ENCODE peak calls at places on chromosomes 6 and 20, in eight cellular contexts. One of them, this sample, is unnamed.
A peak's percentile ranks its signal among the peaks of the same experiment; 100 is the strongest.

GRCh38 chr20:8394308-8394945 is 262.4 kb downstream of the PLCB1 start:
- DNase-seq in astrocyte of the hippocampus: no peak
- DNase-seq in NCI-H748 treated with DMSO at 0.1 percent for 48 hours: no peak
- DNase-seq in ovary: no peak
- DNase-seq in Peyer's patch: no peak
- DNase-seq in RWPE1: no peak
- DNase-seq in KBM-7: no peak
- DNase-seq in midbrain: no peak
- DNase-seq in this sample: peak; percentile 94

GRCh38 chr6:87237804-87238203 is 82.4 kb downstream of the ZNF292 start:
- DNase-seq in NCI-H748 treated with DMSO at 0.1 percent for 48 hours: no peak
- DNase-seq in ovary: no peak
- DNase-seq in midbrain: peak; percentile 7
- DNase-seq in Peyer's patch: no peak
- DNase-seq in KBM-7: peak; percentile 39
- DNase-seq in astrocyte of the hippocampus: peak; percentile 15
- DNase-seq in RWPE1: peak; percentile 22
- DNase-seq in this sample: peak; percentile 47

GRCh38 chr6:116265081-116265829 is 11.4 kb upstream of the TSPYL4 start:
- DNase-seq in Peyer's patch: no peak
- DNase-seq in KBM-7: no peak
- DNase-seq in ovary: no peak
- DNase-seq in midbrain: no peak
- DNase-seq in astrocyte of the hippocampus: no peak
- DNase-seq in RWPE1: no peak
- DNase-seq in NCI-H748 treated with DMSO at 0.1 percent for 48 hours: no peak
- DNase-seq in this sample: no peak

GRCh38 chr6:41715779-41716515 is 19.5 kb downstream of the TFEB start:
- DNase-seq in KBM-7: no peak
- DNase-seq in astrocyte of the hippocampus: no peak
- DNase-seq in NCI-H748 treated with DMSO at 0.1 percent for 48 hours: no peak
- DNase-seq in ovary: no peak
- DNase-seq in Peyer's patch: no peak
- DNase-seq in midbrain: no peak
- DNase-seq in RWPE1: no peak
- DNase-seq in this sample: peak; percentile 41

GRCh38 chr6:121584591-121585369 is 149.3 kb downstream of the GJA1 start:
- DNase-seq in midbrain: no peak
- DNase-seq in ovary: no peak
- DNase-seq in Peyer's patch: no peak
- DNase-seq in RWPE1: no peak
- DNase-seq in NCI-H748 treated with DMSO at 0.1 percent for 48 hours: no peak
- DNase-seq in astrocyte of the hippocampus: no peak
- DNase-seq in KBM-7: no peak
- DNase-seq in this sample: no peak

GRCh38 chr20:8331740-8332412 is 199.8 kb downstream of the PLCB1 start:
- DNase-seq in ovary: no peak
- DNase-seq in midbrain: no peak
- DNase-seq in RWPE1: no peak
- DNase-seq in Peyer's patch: no peak
- DNase-seq in KBM-7: no peak
- DNase-seq in astrocyte of the hippocampus: peak; percentile 84
- DNase-seq in NCI-H748 treated with DMSO at 0.1 percent for 48 hours: no peak
- DNase-seq in this sample: no peak

GRCh38 chr20:43383026-43383795 is 74.5 kb upstream of the SRSF6 start:
- DNase-seq in astrocyte of the hippocampus: no peak
- DNase-seq in midbrain: no peak
- DNase-seq in Peyer's patch: no peak
- DNase-seq in KBM-7: no peak
- DNase-seq in NCI-H748 treated with DMSO at 0.1 percent for 48 hours: no peak
- DNase-seq in RWPE1: no peak
- DNase-seq in ovary: no peak
- DNase-seq in this sample: no peak

GRCh38 chr6:1701668-1702353 is 92.1 kb downstream of the FOXC1 start:
- DNase-seq in midbrain: no peak
- DNase-seq in KBM-7: no peak
- DNase-seq in ovary: no peak
- DNase-seq in NCI-H748 treated with DMSO at 0.1 percent for 48 hours: no peak
- DNase-seq in Peyer's patch: no peak
- DNase-seq in astrocyte of the hippocampus: peak; percentile 90
- DNase-seq in RWPE1: peak; percentile 20
- DNase-seq in this sample: no peak

GRCh38 chr20:4726710-4727391 is 5.1 kb downstream of the PRND start:
- DNase-seq in astrocyte of the hippocampus: peak; percentile 62
- DNase-seq in NCI-H748 treated with DMSO at 0.1 percent for 48 hours: no peak
- DNase-seq in RWPE1: peak; percentile 37
- DNase-seq in ovary: no peak
- DNase-seq in KBM-7: no peak
- DNase-seq in Peyer's patch: peak; percentile 57
- DNase-seq in midbrain: no peak
- DNase-seq in this sample: peak; percentile 18

GRCh38 chr20:62643521-62644043 is 1.3 kb downstream of the SLCO4A1 start:
- DNase-seq in KBM-7: no peak
- DNase-seq in RWPE1: no peak
- DNase-seq in Peyer's patch: no peak
- DNase-seq in NCI-H748 treated with DMSO at 0.1 percent for 48 hours: no peak
- DNase-seq in midbrain: no peak
- DNase-seq in astrocyte of the hippocampus: no peak
- DNase-seq in ovary: no peak
- DNase-seq in this sample: no peak

GRCh38 chr6:1856381-1856780 is 246.7 kb downstream of the FOXC1 start:
- DNase-seq in astrocyte of the hippocampus: peak; percentile 60
- DNase-seq in RWPE1: no peak
- DNase-seq in midbrain: no peak
- DNase-seq in KBM-7: no peak
- DNase-seq in Peyer's patch: peak; percentile 37
- DNase-seq in NCI-H748 treated with DMSO at 0.1 percent for 48 hours: peak; percentile 72
- DNase-seq in ovary: no peak
- DNase-seq in this sample: no peak

GRCh38 chr20:32624687-32625345 is 39.7 kb upstream of the NOL4L start:
- DNase-seq in ovary: no peak
- DNase-seq in midbrain: no peak
- DNase-seq in NCI-H748 treated with DMSO at 0.1 percent for 48 hours: no peak
- DNase-seq in astrocyte of the hippocampus: no peak
- DNase-seq in Peyer's patch: no peak
- DNase-seq in KBM-7: no peak
- DNase-seq in RWPE1: no peak
- DNase-seq in this sample: no peak

GRCh38 chr6:11414564-11414963 is 123.0 kb upstream of the TMEM170B start:
- DNase-seq in midbrain: no peak
- DNase-seq in ovary: no peak
- DNase-seq in KBM-7: no peak
- DNase-seq in Peyer's patch: no peak
- DNase-seq in NCI-H748 treated with DMSO at 0.1 percent for 48 hours: no peak
- DNase-seq in astrocyte of the hippocampus: no peak
- DNase-seq in RWPE1: peak; percentile 66
- DNase-seq in this sample: no peak

GRCh38 chr20:17969884-17970409 is 1.1 kb downstream of the MGME1 start:
- DNase-seq in Peyer's patch: peak; percentile 57
- DNase-seq in midbrain: peak; percentile 40
- DNase-seq in astrocyte of the hippocampus: peak; percentile 54
- DNase-seq in KBM-7: peak; percentile 93
- DNase-seq in RWPE1: peak; percentile 40
- DNase-seq in ovary: no peak
- DNase-seq in NCI-H748 treated with DMSO at 0.1 percent for 48 hours: no peak
- DNase-seq in this sample: peak; percentile 90

GRCh38 chr6:166560222-166560621 is 26.3 kb downstream of the RAMACL start:
- DNase-seq in astrocyte of the hippocampus: no peak
- DNase-seq in midbrain: no peak
- DNase-seq in KBM-7: no peak
- DNase-seq in Peyer's patch: no peak
- DNase-seq in ovary: no peak
- DNase-seq in NCI-H748 treated with DMSO at 0.1 percent for 48 hours: no peak
- DNase-seq in RWPE1: no peak
- DNase-seq in this sample: no peak

GRCh38 chr6:38020593-38020992 is 201.1 kb downstream of the ZFAND3 start:
- DNase-seq in KBM-7: no peak
- DNase-seq in Peyer's patch: no peak
- DNase-seq in astrocyte of the hippocampus: no peak
- DNase-seq in RWPE1: no peak
- DNase-seq in midbrain: no peak
- DNase-seq in NCI-H748 treated with DMSO at 0.1 percent for 48 hours: peak; percentile 88
- DNase-seq in ovary: no peak
- DNase-seq in this sample: no peak

GRCh38 chr20:33578510-33578909 is 83.6 kb upstream of the C20orf144 start:
- DNase-seq in astrocyte of the hippocampus: peak; percentile 12
- DNase-seq in RWPE1: no peak
- DNase-seq in midbrain: no peak
- DNase-seq in NCI-H748 treated with DMSO at 0.1 percent for 48 hours: no peak
- DNase-seq in KBM-7: no peak
- DNase-seq in Peyer's patch: no peak
- DNase-seq in ovary: no peak
- DNase-seq in this sample: no peak

GRCh38 chr6:132746049-132746448 is 11.7 kb downstream of the VNN2 start:
- DNase-seq in Peyer's patch: no peak
- DNase-seq in midbrain: no peak
- DNase-seq in ovary: no peak
- DNase-seq in NCI-H748 treated with DMSO at 0.1 percent for 48 hours: no peak
- DNase-seq in astrocyte of the hippocampus: no peak
- DNase-seq in RWPE1: no peak
- DNase-seq in KBM-7: no peak
- DNase-seq in this sample: peak; percentile 59

GRCh38 chr6:32700391-32701040 is 34.1 kb upstream of the HLA-DQB1 start:
- DNase-seq in KBM-7: peak; percentile 77
- DNase-seq in RWPE1: peak; percentile 46
- DNase-seq in NCI-H748 treated with DMSO at 0.1 percent for 48 hours: peak; percentile 22
- DNase-seq in astrocyte of the hippocampus: peak; percentile 72
- DNase-seq in ovary: peak; percentile 17
- DNase-seq in Peyer's patch: no peak
- DNase-seq in midbrain: peak; percentile 50
- DNase-seq in this sample: peak; percentile 61

GRCh38 chr20:58393299-58393698 is 4.3 kb downstream of the VAPB start:
- DNase-seq in ovary: no peak
- DNase-seq in KBM-7: no peak
- DNase-seq in RWPE1: no peak
- DNase-seq in NCI-H748 treated with DMSO at 0.1 percent for 48 hours: no peak
- DNase-seq in Peyer's patch: no peak
- DNase-seq in astrocyte of the hippocampus: peak; percentile 35
- DNase-seq in midbrain: no peak
- DNase-seq in this sample: no peak

GRCh38 chr20:63345328-63346100 is 15.6 kb downstream of the CHRNA4 start:
- DNase-seq in midbrain: peak; percentile 25
- DNase-seq in astrocyte of the hippocampus: no peak
- DNase-seq in RWPE1: no peak
- DNase-seq in KBM-7: no peak
- DNase-seq in ovary: peak; percentile 65
- DNase-seq in Peyer's patch: no peak
- DNase-seq in NCI-H748 treated with DMSO at 0.1 percent for 48 hours: no peak
- DNase-seq in this sample: no peak

GRCh38 chr6:32945106-32945761 is 4.4 kb upstream of the HLA-DMB start:
- DNase-seq in astrocyte of the hippocampus: no peak
- DNase-seq in ovary: no peak
- DNase-seq in Peyer's patch: peak; percentile 77
- DNase-seq in midbrain: no peak
- DNase-seq in NCI-H748 treated with DMSO at 0.1 percent for 48 hours: no peak
- DNase-seq in RWPE1: no peak
- DNase-seq in KBM-7: peak; percentile 82
- DNase-seq in this sample: no peak

GRCh38 chr20:53642196-53643030 is 48.8 kb upstream of the ZNF217 start:
- DNase-seq in KBM-7: peak; percentile 94
- DNase-seq in midbrain: no peak
- DNase-seq in ovary: no peak
- DNase-seq in Peyer's patch: peak; percentile 56
- DNase-seq in astrocyte of the hippocampus: peak; percentile 59
- DNase-seq in NCI-H748 treated with DMSO at 0.1 percent for 48 hours: no peak
- DNase-seq in RWPE1: peak; percentile 55
- DNase-seq in this sample: peak; percentile 96

GRCh38 chr6:132937466-132937906 is 123.1 kb downstream of the RPS12 start:
- DNase-seq in midbrain: peak; percentile 38
- DNase-seq in astrocyte of the hippocampus: peak; percentile 75
- DNase-seq in RWPE1: peak; percentile 30
- DNase-seq in Peyer's patch: no peak
- DNase-seq in NCI-H748 treated with DMSO at 0.1 percent for 48 hours: peak; percentile 72
- DNase-seq in ovary: no peak
- DNase-seq in KBM-7: peak; percentile 28
- DNase-seq in this sample: peak; percentile 52

GRCh38 chr6:155591741-155592140 is 136.1 kb upstream of the NOX3 start:
- DNase-seq in astrocyte of the hippocampus: no peak
- DNase-seq in midbrain: no peak
- DNase-seq in ovary: no peak
- DNase-seq in NCI-H748 treated with DMSO at 0.1 percent for 48 hours: no peak
- DNase-seq in RWPE1: no peak
- DNase-seq in KBM-7: no peak
- DNase-seq in Peyer's patch: no peak
- DNase-seq in this sample: no peak

GRCh38 chr6:108105584-108105983 is 31.0 kb upstream of the OSTM1 start:
- DNase-seq in ovary: no peak
- DNase-seq in RWPE1: no peak
- DNase-seq in midbrain: no peak
- DNase-seq in NCI-H748 treated with DMSO at 0.1 percent for 48 hours: no peak
- DNase-seq in astrocyte of the hippocampus: peak; percentile 51
- DNase-seq in KBM-7: no peak
- DNase-seq in Peyer's patch: no peak
- DNase-seq in this sample: no peak

GRCh38 chr20:51318058-51318960 is 224.2 kb downstream of the NFATC2 start:
- DNase-seq in midbrain: peak; percentile 16
- DNase-seq in Peyer's patch: no peak
- DNase-seq in NCI-H748 treated with DMSO at 0.1 percent for 48 hours: no peak
- DNase-seq in astrocyte of the hippocampus: peak; percentile 61
- DNase-seq in ovary: peak; percentile 29
- DNase-seq in RWPE1: peak; percentile 34
- DNase-seq in KBM-7: peak; percentile 26
- DNase-seq in this sample: peak; percentile 74

GRCh38 chr6:41646026-41646795 is 7.9 kb downstream of the MDFI start:
- DNase-seq in KBM-7: no peak
- DNase-seq in astrocyte of the hippocampus: no peak
- DNase-seq in Peyer's patch: no peak
- DNase-seq in RWPE1: no peak
- DNase-seq in midbrain: no peak
- DNase-seq in ovary: no peak
- DNase-seq in NCI-H748 treated with DMSO at 0.1 percent for 48 hours: no peak
- DNase-seq in this sample: no peak

GRCh38 chr6:12419626-12420272 is 129.6 kb downstream of the EDN1 start:
- DNase-seq in astrocyte of the hippocampus: no peak
- DNase-seq in midbrain: no peak
- DNase-seq in KBM-7: no peak
- DNase-seq in NCI-H748 treated with DMSO at 0.1 percent for 48 hours: no peak
- DNase-seq in Peyer's patch: no peak
- DNase-seq in RWPE1: no peak
- DNase-seq in ovary: no peak
- DNase-seq in this sample: no peak

GRCh38 chr6:33313105-33313708 is 671 bp downstream of the TAPBP start:
- DNase-seq in NCI-H748 treated with DMSO at 0.1 percent for 48 hours: peak; percentile 54
- DNase-seq in KBM-7: peak; percentile 77
- DNase-seq in midbrain: no peak
- DNase-seq in astrocyte of the hippocampus: peak; percentile 65
- DNase-seq in Peyer's patch: peak; percentile 68
- DNase-seq in RWPE1: no peak
- DNase-seq in ovary: peak; percentile 69
- DNase-seq in this sample: peak; percentile 89

GRCh38 chr6:55882731-55883595 is 7.6 kb upstream of the BMP5 start:
- DNase-seq in KBM-7: no peak
- DNase-seq in astrocyte of the hippocampus: peak; percentile 74
- DNase-seq in Peyer's patch: no peak
- DNase-seq in RWPE1: peak; percentile 59
- DNase-seq in NCI-H748 treated with DMSO at 0.1 percent for 48 hours: no peak
- DNase-seq in midbrain: no peak
- DNase-seq in ovary: no peak
- DNase-seq in this sample: no peak

GRCh38 chr6:35787266-35788218 is 6.7 kb downstream of the CLPSL1 start:
- DNase-seq in astrocyte of the hippocampus: no peak
- DNase-seq in Peyer's patch: no peak
- DNase-seq in NCI-H748 treated with DMSO at 0.1 percent for 48 hours: no peak
- DNase-seq in KBM-7: no peak
- DNase-seq in RWPE1: no peak
- DNase-seq in midbrain: no peak
- DNase-seq in ovary: no peak
- DNase-seq in this sample: no peak

GRCh38 chr6:168152306-168152963 is 73.4 kb upstream of the FRMD1 start:
- DNase-seq in Peyer's patch: no peak
- DNase-seq in RWPE1: no peak
- DNase-seq in KBM-7: no peak
- DNase-seq in ovary: no peak
- DNase-seq in NCI-H748 treated with DMSO at 0.1 percent for 48 hours: no peak
- DNase-seq in astrocyte of the hippocampus: peak; percentile 38
- DNase-seq in midbrain: no peak
- DNase-seq in this sample: no peak

GRCh38 chr6:168207421-168208175 is 112.0 kb downstream of the DACT2 start:
- DNase-seq in KBM-7: no peak
- DNase-seq in midbrain: no peak
- DNase-seq in NCI-H748 treated with DMSO at 0.1 percent for 48 hours: no peak
- DNase-seq in Peyer's patch: no peak
- DNase-seq in astrocyte of the hippocampus: no peak
- DNase-seq in ovary: no peak
- DNase-seq in RWPE1: no peak
- DNase-seq in this sample: no peak

This sample was measured in NB4.